ENCODE peak calls at places on chromosome 20, in six cellular contexts. N is Peyer's patch; Q is coronary artery; L is stomach; G is ovary; D is naive thymus-derived CD4-positive, alpha-beta T cell. C is an unnamed sample.

GRCh38 chr20:10547276-10548114 is 112.4 kb downstream of the SLX4IP start:
- DNase-seq in N (no peak), Q (no peak), L (no peak), G (no peak), D (no peak), C (no peak)

GRCh38 chr20:23164176-23164601 is 78.1 kb upstream of the CD93 start:
- DNase-seq in N (peak), Q (peak), L (peak), G (no peak), D (no peak), C (peak)

GRCh38 chr20:53947501-53948195 is 122.7 kb downstream of the BCAS1 start:
- DNase-seq in N (no peak), Q (no peak), L (no peak), G (no peak), D (no peak), C (no peak)

GRCh38 chr20:50913976-50914375 is 17.3 kb downstream of the ADNP start:
- DNase-seq in N (no peak), Q (no peak), L (no peak), G (no peak), D (no peak), C (no peak)

GRCh38 chr20:63536997-63537524 is at the start of gene PTK6:
- DNase-seq in N (peak), Q (no peak), L (peak), G (no peak), D (no peak), C (peak)

GRCh38 chr20:51729771-51730170 is 38.4 kb downstream of the ATP9A start:
- DNase-seq in N (no peak), Q (no peak), L (no peak), G (no peak), D (no peak), C (no peak)

GRCh38 chr20:17735206-17735804 is 35.5 kb downstream of the BANF2 start:
- DNase-seq in N (no peak), Q (no peak), L (no peak), G (no peak), D (no peak), C (no peak)

GRCh38 chr20:40463171-40463570 is 225.9 kb downstream of the MAFB start:
- DNase-seq in N (no peak), Q (no peak), L (no peak), G (no peak), D (no peak), C (no peak)

GRCh38 chr20:44583179-44583578 is 800 bp downstream of the PKIG start:
- DNase-seq in N (no peak), Q (no peak), L (no peak), G (no peak), D (no peak), C (no peak)

GRCh38 chr20:23655551-23656211 is 17.9 kb upstream of the CST3 start:
- DNase-seq in N (peak), Q (no peak), L (no peak), G (no peak), D (no peak), C (no peak)

GRCh38 chr20:4326194-4327065 is 311.1 kb upstream of the RNF24 start:
- DNase-seq in N (no peak), Q (no peak), L (no peak), G (no peak), D (no peak), C (peak)

GRCh38 chr20:52941803-52942202 is 30.4 kb upstream of the TSHZ2 start:
- DNase-seq in N (no peak), Q (no peak), L (no peak), G (no peak), D (no peak), C (no peak)

GRCh38 chr20:34955232-34956040 is at the start of the genes GSS and MYH7B:
- DNase-seq in N (peak), Q (peak), L (peak), G (peak), D (peak), C (peak)

GRCh38 chr20:31695849-31696804 is 26.5 kb downstream of the BCL2L1 start:
- DNase-seq in N (peak), Q (peak), L (no peak), G (no peak), D (no peak), C (peak)

GRCh38 chr20:60050193-60050960 is 92.2 kb downstream of the CDH26 start:
- DNase-seq in N (no peak), Q (no peak), L (peak), G (no peak), D (no peak), C (peak)

GRCh38 chr20:58045579-58045978 is 182.9 kb downstream of the ANKRD60 start:
- DNase-seq in N (no peak), Q (no peak), L (no peak), G (no peak), D (no peak), C (no peak)

GRCh38 chr20:58045156-58045555 is 183.3 kb downstream of the ANKRD60 start:
- DNase-seq in N (no peak), Q (no peak), L (no peak), G (no peak), D (no peak), C (no peak)

GRCh38 chr20:58046311-58046710 is 182.1 kb downstream of the ANKRD60 start:
- DNase-seq in N (no peak), Q (no peak), L (no peak), G (no peak), D (no peak), C (no peak)

GRCh38 chr20:58051367-58051766 is 177.1 kb downstream of the ANKRD60 start:
- DNase-seq in N (no peak), Q (no peak), L (no peak), G (no peak), D (no peak), C (no peak)

GRCh38 chr20:58048096-58048702 is 180.3 kb downstream of the ANKRD60 start:
- DNase-seq in N (no peak), Q (no peak), L (no peak), G (no peak), D (no peak), C (peak)
- H3K4me3 ChIP-seq in N (no peak), Q (no peak), L (no peak), G (no peak), D (no peak), C (no peak)

DNA sequence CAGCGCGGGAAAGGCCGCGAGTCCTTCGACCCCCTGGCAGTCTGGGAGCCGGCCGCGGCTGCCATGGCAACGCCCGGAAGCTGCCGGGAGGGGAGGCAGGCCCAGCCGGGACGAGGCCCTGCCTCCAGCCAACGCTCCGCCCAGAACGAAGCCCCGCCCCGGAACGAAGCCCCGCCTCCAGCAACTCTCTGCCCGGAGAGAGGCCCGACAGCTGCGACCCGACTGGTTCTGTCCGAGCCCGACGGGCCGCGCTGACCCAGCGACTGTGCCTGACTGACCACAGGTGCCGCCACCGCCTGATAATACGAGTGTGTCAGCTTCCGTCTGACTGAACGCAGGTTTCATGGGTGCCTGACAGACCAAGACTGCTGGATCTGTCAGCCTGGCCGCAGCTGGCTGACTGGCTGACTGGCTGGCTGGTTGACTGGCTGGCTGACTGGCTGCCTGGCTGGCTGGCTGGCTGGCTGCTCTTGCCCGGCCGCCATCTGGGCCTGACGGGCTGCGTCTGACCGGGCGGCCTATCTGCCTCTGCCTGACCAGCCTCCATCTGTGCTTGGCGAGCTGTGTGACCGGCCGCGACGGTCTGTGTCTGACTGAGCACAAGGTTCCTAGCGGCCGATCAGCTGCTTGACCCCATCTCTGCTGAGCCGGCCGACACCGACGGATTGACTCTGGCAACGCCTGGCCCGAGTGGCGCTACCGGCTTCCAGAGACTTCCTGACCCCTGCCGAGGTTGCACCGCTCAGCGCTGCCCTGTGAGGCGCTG is 89.7 kb upstream of the EPB41L1 start:
- DNase-seq in N (peak), Q (peak), L (peak), G (peak), D (peak), C (peak)
- H3K27ac ChIP-seq in N (peak), Q (peak), L (peak), G (no peak), D (peak), C (peak)

GRCh38 chr20:46400828-46401477 is 5.5 kb downstream of the ELMO2 start:
- DNase-seq in N (no peak), Q (no peak), L (no peak), G (no peak), D (peak), C (peak)
- H3K4me3 ChIP-seq in N (no peak), Q (peak), L (peak), G (no peak), D (peak), C (no peak)

DNA sequence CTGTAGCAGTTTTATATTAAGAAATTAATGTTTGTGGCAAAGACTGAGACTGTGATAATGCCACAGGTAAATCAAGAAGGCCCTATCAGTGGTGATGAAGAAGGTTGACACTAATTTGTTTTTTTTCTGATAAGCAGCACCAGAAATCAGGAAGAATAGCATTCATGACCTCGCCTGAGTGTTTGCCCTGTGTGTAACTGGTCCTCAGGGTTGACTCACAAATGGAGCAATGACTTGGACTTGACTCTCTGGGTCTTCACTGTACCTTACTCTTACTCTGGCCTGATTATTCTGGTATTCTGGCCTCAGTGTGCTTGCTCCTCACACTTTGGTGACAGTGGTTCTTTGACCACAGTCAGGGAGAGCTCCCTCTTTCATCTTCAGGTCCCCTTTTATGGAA is 243.9 kb downstream of the HAO1 start:
- DNase-seq in N (no peak), Q (no peak), L (no peak), G (no peak), D (no peak), C (no peak)
- H3K27ac ChIP-seq in N (no peak), Q (no peak), L (no peak), G (no peak), D (no peak), C (no peak)

GRCh38 chr20:45771182-45771759 is 20.4 kb downstream of the WFDC3 start:
- DNase-seq in N (peak), Q (no peak), L (peak), G (peak), D (peak), C (peak)

GRCh38 chr20:45768479-45768878 is 23.2 kb downstream of the WFDC3 start:
- DNase-seq in N (no peak), Q (no peak), L (no peak), G (no peak), D (no peak), C (no peak)

GRCh38 chr20:45765980-45766379 is 25.7 kb downstream of the WFDC3 start:
- DNase-seq in N (no peak), Q (no peak), L (no peak), G (no peak), D (no peak), C (no peak)

DNA sequence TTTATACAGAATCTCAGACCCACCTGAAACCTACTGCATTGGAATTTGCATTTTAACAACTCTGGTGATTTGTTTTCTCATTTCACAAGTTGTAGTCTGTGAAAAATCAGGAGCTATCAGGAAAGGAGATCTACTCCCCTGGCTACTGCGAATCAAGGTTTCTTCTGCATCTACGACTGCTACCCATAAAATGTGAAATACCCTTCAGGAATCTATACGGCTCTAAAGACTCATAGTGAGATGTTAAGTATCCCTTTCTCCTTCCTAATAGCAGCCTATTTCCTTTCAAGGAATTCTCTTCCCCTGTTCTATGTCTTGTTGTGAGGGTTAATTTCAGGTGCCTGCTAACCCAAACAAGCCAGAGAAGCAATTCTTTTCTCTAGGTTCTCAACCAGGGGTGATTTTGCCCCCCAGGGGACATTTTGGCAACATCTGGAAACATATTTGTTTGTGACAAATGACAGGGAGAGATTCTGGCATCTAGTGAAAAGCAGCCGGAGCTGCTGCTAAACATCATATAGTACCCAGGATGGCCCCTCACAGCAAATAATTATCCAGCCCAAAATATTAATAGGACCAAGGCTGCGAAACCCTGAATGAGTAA is 26.3 kb downstream of the WFDC3 start:
- DNase-seq in N (no peak), Q (no peak), L (no peak), G (no peak), D (no peak), C (no peak)
- H3K4me3 ChIP-seq in N (no peak), Q (no peak), L (no peak), G (no peak), D (no peak), C (no peak)

GRCh38 chr20:1819311-1820136 is 75.7 kb upstream of the SIRPA start:
- DNase-seq in N (peak), Q (peak), L (no peak), G (no peak), D (no peak), C (no peak)
- H3K27ac ChIP-seq in N (peak), Q (peak), L (no peak), G (no peak), D (no peak), C (no peak)

DNA sequence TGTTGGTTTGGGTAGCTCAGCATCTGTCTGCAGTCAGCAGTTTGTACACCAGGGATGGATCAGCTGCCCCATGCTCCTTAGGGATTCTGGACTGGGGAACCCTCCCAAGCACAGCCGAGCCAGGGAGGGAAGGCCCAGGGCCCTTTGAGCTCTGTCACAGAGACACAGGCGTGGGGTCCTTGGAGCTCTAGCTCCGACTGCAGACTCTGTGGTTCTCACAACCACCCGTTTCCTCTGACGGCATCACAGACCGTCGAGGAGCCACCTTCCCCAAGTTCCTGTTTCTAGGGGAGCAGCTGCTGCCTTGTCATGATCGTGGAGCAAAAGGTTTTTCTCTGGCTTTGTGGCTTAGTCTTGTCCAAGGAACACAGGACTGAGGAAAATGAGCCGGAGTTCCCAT is at the start of gene SLA2:
- DNase-seq in N (peak), Q (no peak), L (peak), G (no peak), D (peak), C (peak)
- H3K4me3 ChIP-seq in N (peak), Q (no peak), L (peak), G (no peak), D (peak), C (peak)

DNA sequence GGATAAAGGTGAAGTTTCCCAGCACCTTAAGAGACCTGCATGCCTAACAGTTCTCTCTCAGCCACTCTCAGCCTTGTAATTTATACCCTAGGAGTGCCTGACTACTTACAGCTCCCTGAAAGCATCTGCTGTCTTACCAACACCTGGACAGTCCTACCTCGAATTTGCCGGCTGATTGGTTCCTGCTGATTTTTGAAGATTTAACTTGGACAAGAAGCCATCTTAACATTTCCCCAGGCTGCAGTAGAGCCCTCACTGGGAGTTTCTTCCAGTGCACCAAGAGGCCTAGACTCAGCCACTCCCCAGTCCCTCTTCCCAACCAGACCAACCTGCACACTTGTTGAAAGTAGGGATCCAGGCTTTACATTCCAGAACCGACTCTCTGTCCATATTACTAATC is 174.5 kb downstream of the LINC00237 start:
- DNase-seq in N (no peak), Q (no peak), L (no peak), G (no peak), D (no peak), C (no peak)
- H3K27ac ChIP-seq in N (no peak), Q (no peak), L (no peak), G (no peak), D (no peak), C (no peak)

GRCh38 chr20:48786916-48787676 is 40.7 kb downstream of the PREX1 start:
- DNase-seq in N (no peak), Q (no peak), L (no peak), G (no peak), D (no peak), C (no peak)

GRCh38 chr20:48789185-48789668 is 38.6 kb downstream of the PREX1 start:
- DNase-seq in N (no peak), Q (no peak), L (no peak), G (no peak), D (no peak), C (no peak)

GRCh38 chr20:48788486-48789072 is 39.2 kb downstream of the PREX1 start:
- DNase-seq in N (peak), Q (no peak), L (no peak), G (no peak), D (no peak), C (no peak)

GRCh38 chr20:48789781-48790544 is 37.8 kb downstream of the PREX1 start:
- DNase-seq in N (no peak), Q (no peak), L (no peak), G (no peak), D (no peak), C (no peak)

DNA sequence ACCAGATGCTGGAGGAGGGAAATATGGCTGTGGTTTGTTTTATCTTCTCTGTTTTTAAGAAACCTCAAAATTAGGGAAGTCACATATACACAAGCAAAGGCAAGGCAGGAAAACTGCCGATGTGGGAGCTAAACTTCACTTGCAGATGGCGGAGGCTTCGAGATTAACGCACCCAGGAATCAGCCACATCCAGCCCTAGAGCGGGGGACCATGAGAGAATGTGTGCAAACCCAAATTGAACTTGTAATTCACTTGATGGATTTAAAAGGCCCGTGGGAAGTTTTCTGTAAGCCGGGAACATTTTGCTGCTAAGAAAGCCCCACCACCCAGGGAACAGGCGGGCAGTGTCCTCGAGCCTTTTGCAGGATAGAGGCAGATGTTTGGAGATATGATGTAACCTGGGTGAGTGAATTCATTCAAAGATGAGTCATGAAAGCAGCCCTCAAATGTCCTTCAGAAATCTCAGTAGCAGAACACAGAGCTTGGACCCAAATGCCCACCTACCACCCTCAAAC is 39.9 kb downstream of the PREX1 start:
- DNase-seq in N (no peak), Q (no peak), L (no peak), G (no peak), D (no peak), C (no peak)
- H3K4me3 ChIP-seq in N (no peak), Q (no peak), L (no peak), G (no peak), D (no peak), C (no peak)